ENCODE peak calls at places on chromosomes 13 and 19, in six cellular contexts. One of them, this sample, is unnamed.

GRCh38 chr13:35994131-35994966 is 136.8 kb downstream of the DCLK1 start:
- DNase-seq in GM12878: no peak
- DNase-seq in activated CD8-positive, alpha-beta T cell treated with anti-CD3 and anti-CD28 coated beads for 36 hours: no peak
- DNase-seq in mucosa of descending colon: no peak
- DNase-seq in EL: peak
- DNase-seq in fibroblast of pulmonary artery: peak
- DNase-seq in this sample: no peak

GRCh38 chr19:5913739-5914357 is at the start of gene CAPS:
- DNase-seq in GM12878: no peak
- DNase-seq in activated CD8-positive, alpha-beta T cell treated with anti-CD3 and anti-CD28 coated beads for 36 hours: no peak
- DNase-seq in mucosa of descending colon: peak
- DNase-seq in EL: peak
- DNase-seq in fibroblast of pulmonary artery: peak
- DNase-seq in this sample: no peak

GRCh38 chr13:49635599-49636433 is 7.5 kb downstream of the ARL11 start:
- DNase-seq in GM12878: peak
- DNase-seq in activated CD8-positive, alpha-beta T cell treated with anti-CD3 and anti-CD28 coated beads for 36 hours: peak
- DNase-seq in mucosa of descending colon: no peak
- DNase-seq in EL: peak
- DNase-seq in fibroblast of pulmonary artery: peak
- DNase-seq in this sample: no peak

GRCh38 chr19:45442408-45442926 is 18.8 kb upstream of the ERCC1 start:
- DNase-seq in GM12878: no peak
- DNase-seq in activated CD8-positive, alpha-beta T cell treated with anti-CD3 and anti-CD28 coated beads for 36 hours: no peak
- DNase-seq in mucosa of descending colon: no peak
- DNase-seq in EL: no peak
- DNase-seq in fibroblast of pulmonary artery: no peak
- DNase-seq in this sample: no peak

GRCh38 chr19:28482221-28482620 is 730.7 kb downstream of the UQCRFS1 start:
- DNase-seq in GM12878: no peak
- DNase-seq in activated CD8-positive, alpha-beta T cell treated with anti-CD3 and anti-CD28 coated beads for 36 hours: no peak
- DNase-seq in mucosa of descending colon: no peak
- DNase-seq in EL: no peak
- DNase-seq in fibroblast of pulmonary artery: no peak
- DNase-seq in this sample: no peak

GRCh38 chr19:50203281-50204080 is at the start of gene MYH14:
- DNase-seq in GM12878: no peak
- DNase-seq in activated CD8-positive, alpha-beta T cell treated with anti-CD3 and anti-CD28 coated beads for 36 hours: peak
- DNase-seq in mucosa of descending colon: peak
- DNase-seq in EL: no peak
- DNase-seq in fibroblast of pulmonary artery: peak
- DNase-seq in this sample: peak

GRCh38 chr19:8902520-8902919 is 70.3 kb downstream of the MBD3L1 start:
- DNase-seq in GM12878: no peak
- DNase-seq in activated CD8-positive, alpha-beta T cell treated with anti-CD3 and anti-CD28 coated beads for 36 hours: no peak
- DNase-seq in mucosa of descending colon: no peak
- DNase-seq in EL: no peak
- DNase-seq in fibroblast of pulmonary artery: no peak
- DNase-seq in this sample: no peak

GRCh38 chr19:56120371-56121179 is 520 bp downstream of the ZNF787 start:
- DNase-seq in GM12878: no peak
- DNase-seq in activated CD8-positive, alpha-beta T cell treated with anti-CD3 and anti-CD28 coated beads for 36 hours: peak
- DNase-seq in mucosa of descending colon: peak
- DNase-seq in EL: peak
- DNase-seq in fibroblast of pulmonary artery: peak
- DNase-seq in this sample: peak

GRCh38 chr19:6023085-6023682 is 45.2 kb upstream of the RANBP3 start:
- DNase-seq in GM12878: no peak
- DNase-seq in activated CD8-positive, alpha-beta T cell treated with anti-CD3 and anti-CD28 coated beads for 36 hours: no peak
- DNase-seq in mucosa of descending colon: no peak
- DNase-seq in EL: peak
- DNase-seq in fibroblast of pulmonary artery: peak
- DNase-seq in this sample: peak

GRCh38 chr19:52086481-52086880 is 9.1 kb downstream of the ZNF841 start:
- DNase-seq in GM12878: no peak
- DNase-seq in activated CD8-positive, alpha-beta T cell treated with anti-CD3 and anti-CD28 coated beads for 36 hours: no peak
- DNase-seq in mucosa of descending colon: no peak
- DNase-seq in EL: peak
- DNase-seq in fibroblast of pulmonary artery: peak
- DNase-seq in this sample: no peak

GRCh38 chr19:21604351-21604926 is 99.0 kb downstream of the ZNF429 start:
- DNase-seq in GM12878: no peak
- DNase-seq in activated CD8-positive, alpha-beta T cell treated with anti-CD3 and anti-CD28 coated beads for 36 hours: peak
- DNase-seq in mucosa of descending colon: no peak
- DNase-seq in EL: peak
- DNase-seq in fibroblast of pulmonary artery: no peak
- DNase-seq in this sample: no peak

GRCh38 chr13:34030782-34031181 is 212.8 kb downstream of the RFC3 start:
- DNase-seq in GM12878: no peak
- DNase-seq in activated CD8-positive, alpha-beta T cell treated with anti-CD3 and anti-CD28 coated beads for 36 hours: no peak
- DNase-seq in mucosa of descending colon: no peak
- DNase-seq in EL: peak
- DNase-seq in fibroblast of pulmonary artery: no peak
- DNase-seq in this sample: no peak

GRCh38 chr19:12801466-12802266 is at the start of the genes PRDX2 and THSD8:
- DNase-seq in GM12878: no peak
- DNase-seq in activated CD8-positive, alpha-beta T cell treated with anti-CD3 and anti-CD28 coated beads for 36 hours: peak
- DNase-seq in mucosa of descending colon: peak
- DNase-seq in EL: peak
- DNase-seq in fibroblast of pulmonary artery: peak
- DNase-seq in this sample: peak

GRCh38 chr19:16325671-16326400 is 1.2 kb downstream of the KLF2 start:
- DNase-seq in GM12878: no peak
- DNase-seq in activated CD8-positive, alpha-beta T cell treated with anti-CD3 and anti-CD28 coated beads for 36 hours: peak
- DNase-seq in mucosa of descending colon: peak
- DNase-seq in EL: peak
- DNase-seq in fibroblast of pulmonary artery: peak
- DNase-seq in this sample: peak

This sample was measured in endothelial cell of umbilical vein.